ENCODE peak calls at places on chromosomes 6 and 20, in five cellular contexts. M is HCT116, Z is body of pancreas, I is OCI-LY7, B is AG09319. A is an unnamed sample.

GRCh38 chr6:12522347-12522746 is 194.2 kb upstream of the PHACTR1 start:
- DNase-seq in Z (no peak), B (no peak), I (no peak), M (no peak), A (no peak)

GRCh38 chr6:10441004-10441654 is 26.3 kb upstream of the TFAP2A start:
- DNase-seq in M (peak), B (peak), Z (no peak), I (no peak), A (peak)

GRCh38 chr6:144036064-144036873 is 28.2 kb upstream of the PLAGL1 start:
- DNase-seq in B (peak), M (no peak), Z (peak), I (no peak), A (peak)

GRCh38 chr20:50270569-50270968 is 79.9 kb downstream of the CEBPB start:
- DNase-seq in M (no peak), Z (no peak), I (no peak), B (no peak), A (no peak)

GRCh38 chr20:14633507-14633906 is 296.1 kb upstream of the FLRT3 start:
- DNase-seq in M (no peak), I (no peak), Z (no peak), B (no peak), A (no peak)

GRCh38 chr6:89952696-89953095 is 58.4 kb downstream of the GJA10 start:
- DNase-seq in Z (no peak), B (no peak), M (no peak), I (no peak), A (no peak)

GRCh38 chr6:11245406-11245990 is 13.0 kb upstream of the NEDD9 start:
- DNase-seq in I (no peak), M (no peak), B (no peak), Z (no peak), A (no peak)

GRCh38 chr20:1671891-1672669 is 14.5 kb upstream of the SIRPG start:
- DNase-seq in M (no peak), Z (no peak), B (no peak), I (no peak), A (no peak)

GRCh38 chr20:25084616-25085187 is 2.8 kb upstream of the VSX1 start:
- DNase-seq in B (no peak), I (no peak), M (no peak), Z (no peak), A (no peak)

GRCh38 chr20:49706548-49707517 is 6.8 kb downstream of the B4GALT5 start:
- DNase-seq in B (no peak), I (no peak), M (no peak), Z (no peak), A (no peak)

GRCh38 chr6:125728739-125729138 is 20.7 kb upstream of the HEY2 start:
- DNase-seq in M (no peak), I (no peak), B (no peak), Z (peak), A (peak)

GRCh38 chr6:152824666-152825065 is 74.1 kb downstream of the VIP start:
- DNase-seq in B (no peak), M (no peak), I (no peak), Z (no peak), A (no peak)

GRCh38 chr6:140566706-140567330 is 1192.4 kb upstream of the CITED2 start:
- DNase-seq in B (peak), I (no peak), M (no peak), Z (no peak), A (no peak)

GRCh38 chr20:56414842-56415765 is 3.0 kb downstream of the CASS4 start:
- DNase-seq in M (no peak), I (no peak), Z (no peak), B (peak), A (no peak)

GRCh38 chr20:59788196-59788735 is 145.2 kb downstream of the SYCP2 start:
- DNase-seq in I (no peak), M (no peak), Z (no peak), B (no peak), A (no peak)

GRCh38 chr6:31180500-31180899 is 10.0 kb upstream of the POU5F1 start:
- DNase-seq in I (peak), Z (peak), M (no peak), B (peak), A (peak)

GRCh38 chr20:63363013-63363957 is 2.1 kb upstream of the CHRNA4 start:
- DNase-seq in M (no peak), Z (no peak), I (no peak), B (no peak), A (no peak)

GRCh38 chr6:145668844-145669243 is 66.5 kb downstream of the EPM2A start:
- DNase-seq in Z (no peak), B (no peak), M (no peak), I (no peak), A (no peak)

GRCh38 chr6:151004415-151005024 is 139.0 kb downstream of the MTHFD1L start:
- DNase-seq in I (no peak), Z (no peak), B (peak), M (no peak), A (peak)

GRCh38 chr6:47168176-47168575 is 126.0 kb upstream of the ADGRF1 start:
- DNase-seq in I (no peak), B (peak), M (peak), Z (no peak), A (peak)

GRCh38 chr20:54472607-54473006 is 2.8 kb upstream of the DOK5 start:
- DNase-seq in Z (no peak), B (no peak), M (no peak), I (no peak), A (no peak)

GRCh38 chr6:42260972-42261371 is 43.3 kb upstream of the MRPS10 start:
- DNase-seq in Z (peak), I (peak), M (no peak), B (no peak), A (peak)

GRCh38 chr6:34243901-34244884 is 4.6 kb downstream of the SMIM29 start:
- DNase-seq in B (peak), M (peak), Z (peak), I (peak), A (peak)

GRCh38 chr6:23841116-23841515 is 284.9 kb upstream of the NRSN1 start:
- DNase-seq in M (no peak), Z (no peak), B (no peak), I (no peak), A (no peak)

GRCh38 chr6:108719477-108719876 is 128.7 kb upstream of the ARMC2 start:
- DNase-seq in B (no peak), M (no peak), Z (no peak), I (no peak), A (no peak)

GRCh38 chr6:150560004-150560883 is 39.4 kb upstream of the PLEKHG1 start:
- DNase-seq in Z (no peak), I (no peak), M (no peak), B (no peak), A (peak)

GRCh38 chr6:35562060-35562459 is 49.4 kb upstream of the TULP1 start:
- DNase-seq in I (no peak), B (no peak), M (no peak), Z (peak), A (no peak)

GRCh38 chr20:17678295-17678694 is 3.7 kb downstream of the RRBP1 start:
- DNase-seq in M (no peak), Z (no peak), I (no peak), B (no peak), A (no peak)

GRCh38 chr6:169984181-169985120 is 233.0 kb downstream of the ERMARD start:
- DNase-seq in B (no peak), M (no peak), Z (peak), I (no peak), A (no peak)
- TF ChIP-seq CTCF in B (no peak), M (no peak), Z (no peak), I (no peak), A (no peak)

DNA sequence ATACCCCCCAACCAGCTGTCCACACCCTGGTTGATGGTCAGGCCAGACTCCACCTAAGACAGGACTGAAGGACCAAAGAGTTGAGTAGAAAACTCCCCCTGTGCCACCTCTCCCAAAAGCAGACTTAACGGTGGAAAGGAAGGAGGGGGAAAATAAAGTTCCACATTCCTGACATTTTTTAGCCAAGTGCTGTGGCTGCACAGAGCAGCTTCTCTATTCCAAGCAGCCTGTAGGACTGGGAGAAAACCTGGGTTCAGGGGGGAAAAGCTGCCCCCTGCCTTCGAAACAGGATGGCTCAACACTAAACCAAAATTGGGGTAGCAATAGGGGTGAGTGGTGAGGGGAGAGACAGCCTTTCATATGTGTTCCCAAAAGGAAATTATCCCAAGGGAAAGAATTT is 3.6 kb downstream of the TRAM2 start:
- DNase-seq in I (no peak), Z (no peak), M (no peak), B (no peak), A (no peak)
- TF ChIP-seq CTCF in I (peak), Z (no peak), M (no peak), B (peak), A (no peak)

DNA sequence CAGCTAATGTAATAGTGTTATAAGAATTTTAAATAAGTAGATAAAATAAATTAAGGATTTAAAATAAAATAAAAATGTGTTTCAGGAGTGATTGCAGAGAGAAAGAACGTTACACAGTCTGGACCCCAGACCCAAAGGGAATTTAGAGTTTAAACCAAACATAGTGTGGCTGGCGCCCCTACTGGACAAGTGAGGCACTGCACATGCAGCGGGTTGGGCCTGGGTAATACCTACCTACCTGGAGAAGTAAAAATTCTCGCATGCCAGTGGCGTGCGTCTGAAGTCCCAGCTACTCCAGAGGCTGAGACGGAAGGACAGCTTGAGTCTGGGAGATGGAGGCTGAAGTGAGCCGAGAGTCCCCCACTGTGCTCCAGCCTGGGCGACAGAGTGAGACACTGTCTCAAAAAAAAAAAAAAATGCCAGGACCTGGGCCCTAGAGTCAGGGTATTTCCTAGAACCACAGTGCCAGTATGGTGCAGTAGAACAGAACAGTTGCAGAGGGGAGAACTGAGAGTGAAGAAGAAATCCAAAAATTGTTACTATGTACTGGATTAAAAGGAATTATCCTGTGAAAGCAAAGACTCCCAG is 71.4 kb upstream of the TCF21 start:
- DNase-seq in I (peak), B (no peak), Z (peak), M (peak), A (peak)
- TF ChIP-seq CTCF in I (peak), B (peak), Z (peak), M (peak), A (peak)

GRCh38 chr20:46581386-46581785 is 30.9 kb upstream of the OCSTAMP start:
- DNase-seq in B (no peak), I (no peak), M (no peak), Z (no peak), A (no peak)
- TF ChIP-seq CTCF in B (no peak), I (no peak), M (peak), Z (no peak), A (no peak)

DNA sequence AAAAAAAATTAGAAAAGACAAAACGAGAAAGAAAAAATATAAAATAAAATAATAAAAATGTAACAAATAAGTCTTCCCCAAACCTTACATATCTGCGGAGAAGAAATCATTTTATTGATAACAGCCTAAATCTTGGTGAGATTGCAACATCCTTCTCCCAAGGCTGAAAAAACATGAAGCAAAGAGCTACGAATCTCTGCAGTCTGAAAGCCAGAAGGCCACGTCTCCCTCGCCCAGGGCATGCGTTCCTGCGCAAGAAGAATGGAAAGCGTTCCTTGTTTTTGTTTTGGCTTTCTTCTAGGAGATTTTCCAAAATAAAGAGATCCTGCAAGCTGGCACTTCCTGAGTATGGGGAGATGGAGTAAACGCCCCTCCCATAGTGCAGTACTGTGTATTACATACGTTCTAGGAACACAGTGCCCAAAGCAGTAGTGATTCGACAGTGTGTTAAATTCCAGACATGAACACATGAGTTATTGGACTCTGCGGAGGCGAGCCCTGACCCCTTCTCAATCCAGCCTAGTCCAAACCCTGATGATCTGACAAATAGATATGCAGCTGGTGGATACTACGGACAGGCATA is 126.7 kb upstream of the RREB1 start:
- DNase-seq in B (no peak), I (no peak), M (no peak), Z (no peak), A (no peak)
- TF ChIP-seq CTCF in B (no peak), I (no peak), M (no peak), Z (no peak), A (no peak)

GRCh38 chr20:36885355-36885754 is 9.4 kb downstream of the TLDC2 start:
- DNase-seq in Z (no peak), B (no peak), M (no peak), I (no peak), A (no peak)
- TF ChIP-seq CTCF in Z (no peak), B (no peak), M (peak), I (peak), A (peak)

DNA sequence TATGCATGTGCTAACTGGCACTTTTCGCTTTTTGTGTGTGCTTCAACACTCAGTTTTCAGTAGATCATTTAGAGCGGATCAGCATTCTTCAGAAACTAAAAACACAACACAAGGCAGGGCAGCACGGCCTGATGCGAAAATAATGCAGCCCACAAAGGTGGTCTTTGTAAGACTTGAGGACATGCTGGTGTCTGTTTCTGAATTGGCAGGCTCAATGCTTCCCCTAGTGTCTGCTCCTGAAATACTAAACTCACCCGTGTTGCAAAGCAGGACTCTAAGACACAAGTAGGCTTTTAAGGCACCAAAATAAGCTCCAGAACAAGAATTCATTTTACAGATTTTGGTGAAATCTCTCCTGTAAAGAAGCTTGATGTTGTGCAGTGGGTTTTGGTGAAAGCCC is 676.5 kb downstream of the TENT5A start:
- DNase-seq in B (no peak), Z (no peak), M (peak), I (no peak), A (no peak)
- TF ChIP-seq CTCF in B (peak), Z (peak), M (peak), I (peak), A (peak)

GRCh38 chr20:3409417-3409816 is 1.9 kb upstream of the DNAAF9 start:
- DNase-seq in Z (no peak), B (no peak), I (no peak), M (no peak), A (no peak)

GRCh38 chr20:3405696-3406358 is 1.6 kb downstream of the DNAAF9 start:
- DNase-seq in M (no peak), I (no peak), B (no peak), Z (no peak), A (no peak)

GRCh38 chr20:3408251-3408637 is 775 bp upstream of the DNAAF9 start:
- DNase-seq in M (no peak), I (no peak), Z (no peak), B (no peak), A (no peak)

GRCh38 chr20:3406481-3407425 is 716 bp downstream of the DNAAF9 start:
- DNase-seq in B (no peak), Z (peak), I (no peak), M (no peak), A (no peak)

GRCh38 chr20:3407426-3408250 is at the start of gene DNAAF9:
- DNase-seq in M (peak), B (no peak), I (peak), Z (peak), A (peak)
- TF ChIP-seq CTCF in M (peak), B (no peak), I (no peak), Z (peak), A (no peak)

GRCh38 chr6:156065838-156066237 is 610.2 kb upstream of the NOX3 start:
- DNase-seq in M (no peak), B (no peak), Z (no peak), I (no peak), A (no peak)

DNA sequence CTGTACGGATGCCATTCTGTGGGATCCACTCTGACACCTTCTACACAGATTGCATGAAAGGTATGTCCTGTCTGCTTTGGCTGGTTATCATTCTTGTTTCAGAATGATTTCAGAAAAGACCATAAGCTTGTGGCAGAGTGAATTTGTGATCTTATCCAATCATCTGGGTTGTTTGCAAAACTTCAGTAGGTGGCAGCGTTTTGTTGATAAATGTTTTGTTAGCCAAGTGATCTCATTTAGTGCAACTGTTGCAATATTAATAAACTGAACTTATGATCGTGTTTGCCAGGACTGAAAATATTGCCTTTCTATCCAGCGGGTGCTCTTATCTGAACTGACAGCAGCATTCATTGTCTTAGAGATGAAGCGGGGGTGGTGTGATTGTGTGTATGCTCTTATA is 613.2 kb upstream of the NOX3 start:
- DNase-seq in B (no peak), I (peak), M (no peak), Z (no peak), A (no peak)
- TF ChIP-seq CTCF in B (no peak), I (peak), M (no peak), Z (no peak), A (no peak)

GRCh38 chr6:14129572-14129971 is 12.0 kb downstream of the CD83 start:
- DNase-seq in Z (peak), M (peak), B (peak), I (peak), A (peak)
- TF ChIP-seq CTCF in Z (peak), M (peak), B (peak), I (peak), A (no peak)